ENCODE peak calls at places on chromosomes 1 and 21, in five cellular contexts. I, V, Q, K and Z are unnamed samples.
A peak's percentile ranks its signal among the peaks of the same experiment; 100 is the strongest.

GRCh38 chr1:229112832-229113548 is 157.9 kb upstream of the RAB4A start:
- DNase-seq in I (no peak), V (no peak), Q (no peak), K (no peak), Z (no peak)

GRCh38 chr1:33818071-33818470 is 45.8 kb upstream of the HMGB4 start:
- DNase-seq in I (no peak), V (no peak), Q (no peak), K (no peak), Z (no peak)

GRCh38 chr1:214901718-214902117 is 180.8 kb upstream of the KCNK2 start:
- DNase-seq in I (peak; percentile 10), V (peak; percentile 18), Q (peak; percentile 77), K (peak; percentile 67), Z (no peak)

GRCh38 chr1:153509729-153510354 is 25.9 kb downstream of the S100A6 start:
- DNase-seq in I (no peak), V (no peak), Q (no peak), K (peak; percentile 40), Z (no peak)

GRCh38 chr1:119766374-119766794 is 2.3 kb downstream of the HMGCS2 start:
- DNase-seq in I (no peak), V (no peak), Q (no peak), K (peak; percentile 17), Z (no peak)

GRCh38 chr1:45394342-45394741 is 54.1 kb upstream of the MUTYH start:
- DNase-seq in I (no peak), V (no peak), Q (no peak), K (no peak), Z (no peak)

GRCh38 chr1:18410407-18410806 is 70.3 kb upstream of the KLHDC7A start:
- DNase-seq in I (no peak), V (no peak), Q (no peak), K (no peak), Z (no peak)

GRCh38 chr1:55425310-55425930 is 210.3 kb upstream of the USP24 start:
- DNase-seq in I (no peak), V (no peak), Q (no peak), K (no peak), Z (no peak)

GRCh38 chr1:156098782-156099181 is 15.7 kb upstream of the LMNA start:
- DNase-seq in I (no peak), V (no peak), Q (no peak), K (no peak), Z (no peak)

GRCh38 chr21:38839370-38839681 is 33.6 kb downstream of the ETS2 start:
- DNase-seq in I (no peak), V (no peak), Q (no peak), K (no peak), Z (no peak)

GRCh38 chr1:243323481-243323880 is 67.6 kb downstream of the SDCCAG8 start:
- DNase-seq in I (no peak), V (peak; percentile 4), Q (peak; percentile 4), K (no peak), Z (no peak)

GRCh38 chr1:232045134-232045533 is 418.5 kb downstream of the DISC1 start:
- DNase-seq in I (no peak), V (no peak), Q (no peak), K (no peak), Z (no peak)

GRCh38 chr1:83882906-83883305 is 116.0 kb downstream of the TTLL7 start:
- DNase-seq in I (no peak), V (peak; percentile 54), Q (peak; percentile 36), K (peak; percentile 92), Z (no peak)

DNA sequence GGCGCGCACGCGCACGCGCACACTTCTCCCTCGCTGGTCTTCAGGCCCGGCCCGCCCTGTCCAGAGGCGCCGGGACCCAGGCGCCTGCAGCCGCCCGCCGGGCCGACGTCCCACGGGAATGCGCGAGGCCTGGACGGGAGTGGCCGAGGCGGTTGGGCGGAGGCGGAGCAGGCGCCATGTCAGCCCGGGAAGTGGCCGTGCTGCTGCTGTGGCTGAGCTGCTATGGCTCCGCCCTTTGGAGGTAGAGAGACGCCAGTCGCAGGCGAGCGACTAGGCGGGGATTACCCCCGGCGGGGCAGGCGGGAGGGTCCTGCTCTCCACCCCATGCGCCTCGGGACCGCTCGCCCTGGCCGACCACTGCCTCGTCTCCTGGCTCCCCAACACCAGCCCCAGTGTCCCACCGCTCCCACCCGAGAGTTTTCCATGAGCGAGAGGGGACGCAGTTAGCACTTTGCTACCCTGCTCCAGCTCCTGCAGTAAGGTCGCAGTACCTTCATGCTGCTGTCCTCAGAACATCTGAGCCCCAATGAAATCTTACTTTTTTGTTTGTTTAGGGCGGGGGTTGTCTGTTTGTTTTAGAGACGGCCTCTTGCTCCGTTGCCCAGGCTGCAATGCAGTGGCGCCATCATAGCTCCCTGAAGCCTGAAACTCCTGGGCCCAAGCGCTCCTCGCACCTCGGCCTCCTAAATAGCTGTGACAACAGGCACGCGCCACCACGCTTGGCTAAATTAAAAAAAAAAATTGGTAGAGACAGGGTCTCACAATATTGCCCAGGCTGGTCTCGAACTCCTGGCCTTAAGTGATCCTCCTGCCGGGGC is at the start of gene CATSPERE:
- DNase-seq in I (no peak), V (peak; percentile 94), Q (peak; percentile 82), K (peak; percentile 95), Z (peak; percentile 94)
- H3K4me3 ChIP-seq in I (peak within 1 kb of the TSS; percentile 61), V (peak within 1 kb of the TSS; percentile 22), Q (peak within 1 kb of the TSS; percentile 74), K (peak within 1 kb of the TSS; percentile 76), Z (peak within 1 kb of the TSS; percentile 45)

DNA sequence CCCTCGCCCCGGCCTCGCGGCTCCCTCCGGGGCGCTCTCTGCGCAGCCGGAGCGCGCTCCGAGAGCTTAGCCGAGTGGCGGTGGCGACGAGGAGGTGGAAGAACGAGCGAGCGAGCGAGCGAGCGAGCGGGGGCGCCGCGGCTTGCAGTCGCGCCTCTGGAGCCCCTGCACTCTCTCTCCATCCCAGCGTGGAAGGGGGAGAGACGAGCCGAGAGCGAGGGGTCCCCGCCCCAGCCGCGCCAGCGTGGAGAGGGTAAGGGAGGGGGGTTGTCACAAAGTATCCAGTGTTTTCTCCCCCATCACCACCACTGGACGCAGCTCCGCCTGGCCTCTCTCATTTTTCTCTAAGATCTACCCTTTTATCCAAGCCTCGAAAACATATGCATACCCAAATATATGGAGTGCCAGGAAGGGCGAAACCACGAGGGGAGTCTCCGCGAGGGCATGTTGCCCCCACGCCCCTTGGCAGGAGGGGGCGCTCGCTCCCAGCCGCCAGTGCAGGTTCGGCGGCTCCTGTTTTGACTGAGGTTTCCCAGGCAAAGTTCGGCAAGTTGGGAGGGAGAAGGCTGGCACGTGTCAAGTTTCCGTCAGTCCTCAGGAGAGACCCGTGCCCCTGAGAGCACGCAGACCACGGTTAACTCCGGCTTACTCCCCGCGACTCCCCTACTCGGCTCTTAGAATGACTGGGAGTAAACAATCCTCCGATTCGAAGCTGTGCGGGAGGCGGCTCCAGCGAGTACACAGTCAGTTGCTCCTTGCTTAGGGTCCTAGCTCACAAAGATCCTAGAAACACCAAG is 569 bp upstream of the DAB1 start:
- DNase-seq in I (no peak), V (peak; percentile 43), Q (peak; percentile 20), K (peak; percentile 51), Z (no peak)
- H3K4me3 ChIP-seq in I (peak overlapping the region; percentile 49), V (peak overlapping the region; percentile 68), Q (peak overlapping the region; percentile 51), K (peak overlapping the region; percentile 68), Z (peak overlapping the region; percentile 11)

GRCh38 chr1:31959521-31959920 is 21.4 kb upstream of the PTP4A2 start:
- DNase-seq in I (no peak), V (no peak), Q (no peak), K (no peak), Z (no peak)

GRCh38 chr1:31955917-31956736 is 18.0 kb upstream of the PTP4A2 start:
- DNase-seq in I (peak; percentile 99), V (peak; percentile 99), Q (peak; percentile 98), K (peak; percentile 99), Z (peak; percentile 94)

GRCh38 chr1:31959941-31960340 is 21.8 kb upstream of the PTP4A2 start:
- DNase-seq in I (no peak), V (peak; percentile 22), Q (no peak), K (no peak), Z (no peak)

GRCh38 chr1:31954607-31955283 is 16.6 kb upstream of the PTP4A2 start:
- DNase-seq in I (peak; percentile 96), V (peak; percentile 99), Q (peak; percentile 90), K (peak; percentile 97), Z (peak; percentile 96)

DNA sequence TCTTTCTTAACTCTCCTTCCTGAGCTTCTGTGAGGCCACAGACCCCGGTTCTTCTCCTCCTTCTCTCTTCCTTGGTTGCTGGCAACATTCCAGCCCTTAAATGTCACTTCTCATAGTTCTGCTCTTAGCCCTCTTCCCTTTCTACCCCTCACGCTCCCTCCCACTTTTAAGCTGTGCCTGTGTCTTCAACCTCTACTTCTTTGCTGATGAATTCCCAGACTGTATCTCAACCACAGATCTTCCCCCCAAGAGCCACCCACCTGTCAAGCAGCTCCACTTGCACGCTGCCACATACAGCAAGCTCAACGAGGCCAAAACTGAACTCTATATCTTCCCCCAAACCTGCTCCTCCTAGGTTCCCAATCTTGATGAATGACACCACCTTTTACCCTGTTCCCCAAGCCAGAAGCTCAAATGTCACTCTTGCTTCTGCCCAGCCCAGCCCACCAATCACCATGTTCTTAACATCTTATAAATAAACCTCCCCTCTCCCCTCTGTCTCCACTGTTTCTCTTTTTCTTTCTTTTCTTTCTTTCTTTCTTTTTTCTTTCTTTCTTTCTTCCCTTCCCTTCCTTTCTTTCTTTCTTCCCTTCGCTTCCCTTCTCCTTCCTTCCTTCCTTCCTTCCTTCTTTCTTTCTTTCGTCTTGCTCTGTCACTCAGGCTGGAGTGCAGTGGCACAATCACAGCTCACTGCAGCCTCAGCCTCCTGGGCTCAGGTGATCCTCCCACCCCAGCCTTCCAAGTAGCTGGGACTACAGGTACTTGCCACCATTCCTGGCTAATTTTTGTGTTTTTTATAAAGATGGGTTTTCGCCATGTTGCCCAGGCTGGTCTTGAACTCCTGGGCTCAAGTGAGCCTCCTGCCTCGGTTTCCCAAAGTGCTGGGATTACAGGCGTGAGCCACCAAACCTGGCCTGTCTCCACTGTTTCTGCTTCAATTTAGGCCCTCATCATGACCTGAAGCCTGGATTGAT is 19.8 kb upstream of the PTP4A2 start:
- DNase-seq in I (no peak), V (peak; percentile 36), Q (no peak), K (no peak), Z (no peak)
- H3K4me3 ChIP-seq in I (no peak overlapping the region), V (no peak overlapping the region), Q (no peak overlapping the region), K (no peak overlapping the region), Z (no peak overlapping the region)

GRCh38 chr1:28750330-28750729 is 13.6 kb downstream of the YTHDF2 start:
- DNase-seq in I (no peak), V (no peak), Q (no peak), K (no peak), Z (no peak)

GRCh38 chr1:28756846-28757245 is 20.1 kb downstream of the YTHDF2 start:
- DNase-seq in I (no peak), V (peak; percentile 27), Q (no peak), K (no peak), Z (no peak)

GRCh38 chr1:28755701-28756100 is 19.0 kb downstream of the YTHDF2 start:
- DNase-seq in I (no peak), V (peak; percentile 53), Q (no peak), K (no peak), Z (no peak)

GRCh38 chr1:28745653-28746173 is 9.0 kb downstream of the YTHDF2 start:
- DNase-seq in I (no peak), V (no peak), Q (no peak), K (no peak), Z (no peak)

DNA sequence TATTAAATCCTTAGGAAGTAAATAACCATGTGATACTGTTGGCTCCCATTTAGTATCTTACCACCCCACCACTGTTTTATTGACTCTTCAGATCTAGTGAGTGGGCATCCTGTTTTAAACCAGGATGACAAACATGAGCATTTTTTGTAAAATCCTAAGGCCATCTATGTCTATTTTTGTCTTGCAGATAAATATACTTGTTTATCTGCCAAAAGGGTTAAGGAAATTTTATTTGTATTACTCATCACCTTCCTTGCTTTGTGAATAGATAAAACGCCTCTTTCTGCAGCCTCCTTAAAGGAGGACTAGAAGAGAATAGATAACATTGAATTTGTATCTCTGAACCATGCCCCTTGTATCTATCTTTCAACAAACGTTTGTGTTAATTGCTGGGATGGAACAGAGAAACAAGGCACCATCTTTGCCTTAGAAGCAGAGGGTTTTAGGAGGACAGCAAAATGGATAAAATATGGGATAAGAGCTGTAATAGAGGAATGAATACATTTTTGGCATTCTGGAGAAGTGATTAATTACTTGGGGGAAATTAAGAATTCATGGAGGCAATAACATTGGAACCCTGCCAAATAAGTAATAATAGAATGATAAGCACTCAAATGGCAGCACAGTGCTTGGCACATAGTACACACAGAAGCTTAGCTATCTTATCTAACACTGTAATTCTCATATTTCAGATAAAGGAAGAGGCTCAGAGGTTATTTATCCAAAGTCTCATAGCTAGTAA is 14.7 kb downstream of the YTHDF2 start:
- DNase-seq in I (no peak), V (peak; percentile 68), Q (peak; percentile 26), K (peak; percentile 79), Z (no peak)
- H3K4me3 ChIP-seq in I (no peak overlapping the region), V (no peak overlapping the region), Q (no peak overlapping the region), K (peak overlapping the region; percentile 48), Z (no peak overlapping the region)